ENCODE peak calls at places on chromosomes 12 and 14, in eight cellular contexts. One of them, this sample, is unnamed.

GRCh38 chr14:104717646-104718045 is 6.4 kb upstream of the ADSS1 start:
- DNase-seq in left cardiac atrium: no peak
- DNase-seq in C1 segment of cervical spinal cord: no peak
- DNase-seq in tibial artery: no peak
- DNase-seq in NCI-H2171 treated with DMSO at 0.1 percent for 48 hours: no peak
- DNase-seq in stimulated activated CD8-positive, alpha-beta memory T cell treated with anti-CD3 and anti-CD28 coated beads, Interleukin-7, amount 100 ng/mL, for 24 hours: no peak
- DNase-seq in EL: no peak
- DNase-seq in lung: no peak
- DNase-seq in this sample: no peak

GRCh38 chr12:67391656-67392055 is 122.5 kb downstream of the CAND1 start:
- DNase-seq in C1 segment of cervical spinal cord: no peak
- DNase-seq in lung: no peak
- DNase-seq in left cardiac atrium: no peak
- DNase-seq in tibial artery: no peak
- DNase-seq in EL: no peak
- DNase-seq in stimulated activated CD8-positive, alpha-beta memory T cell treated with anti-CD3 and anti-CD28 coated beads, Interleukin-7, amount 100 ng/mL, for 24 hours: no peak
- DNase-seq in NCI-H2171 treated with DMSO at 0.1 percent for 48 hours: no peak
- DNase-seq in this sample: no peak

GRCh38 chr12:69240625-69240984 is 1.2 kb downstream of the CPSF6 start:
- DNase-seq in lung: no peak
- DNase-seq in tibial artery: no peak
- DNase-seq in left cardiac atrium: no peak
- DNase-seq in NCI-H2171 treated with DMSO at 0.1 percent for 48 hours: peak
- DNase-seq in stimulated activated CD8-positive, alpha-beta memory T cell treated with anti-CD3 and anti-CD28 coated beads, Interleukin-7, amount 100 ng/mL, for 24 hours: no peak
- DNase-seq in EL: peak
- DNase-seq in C1 segment of cervical spinal cord: no peak
- DNase-seq in this sample: no peak

GRCh38 chr12:62320054-62320453 is 59.9 kb downstream of the USP15 start:
- DNase-seq in tibial artery: no peak
- DNase-seq in C1 segment of cervical spinal cord: no peak
- DNase-seq in left cardiac atrium: no peak
- DNase-seq in lung: no peak
- DNase-seq in EL: no peak
- DNase-seq in NCI-H2171 treated with DMSO at 0.1 percent for 48 hours: no peak
- DNase-seq in stimulated activated CD8-positive, alpha-beta memory T cell treated with anti-CD3 and anti-CD28 coated beads, Interleukin-7, amount 100 ng/mL, for 24 hours: no peak
- DNase-seq in this sample: no peak

GRCh38 chr12:105741786-105742566 is 396.8 kb downstream of the NUAK1 start:
- DNase-seq in NCI-H2171 treated with DMSO at 0.1 percent for 48 hours: peak
- DNase-seq in left cardiac atrium: peak
- DNase-seq in EL: peak
- DNase-seq in stimulated activated CD8-positive, alpha-beta memory T cell treated with anti-CD3 and anti-CD28 coated beads, Interleukin-7, amount 100 ng/mL, for 24 hours: no peak
- DNase-seq in tibial artery: peak
- DNase-seq in C1 segment of cervical spinal cord: no peak
- DNase-seq in lung: no peak
- DNase-seq in this sample: peak

GRCh38 chr14:101827286-101827685 is 65.8 kb downstream of the PPP2R5C start:
- DNase-seq in tibial artery: no peak
- DNase-seq in C1 segment of cervical spinal cord: no peak
- DNase-seq in NCI-H2171 treated with DMSO at 0.1 percent for 48 hours: peak
- DNase-seq in EL: peak
- DNase-seq in left cardiac atrium: no peak
- DNase-seq in lung: no peak
- DNase-seq in stimulated activated CD8-positive, alpha-beta memory T cell treated with anti-CD3 and anti-CD28 coated beads, Interleukin-7, amount 100 ng/mL, for 24 hours: no peak
- DNase-seq in this sample: no peak

GRCh38 chr12:57099766-57100165 is 10.9 kb downstream of the NAB2 start:
- DNase-seq in NCI-H2171 treated with DMSO at 0.1 percent for 48 hours: no peak
- DNase-seq in C1 segment of cervical spinal cord: no peak
- DNase-seq in tibial artery: no peak
- DNase-seq in stimulated activated CD8-positive, alpha-beta memory T cell treated with anti-CD3 and anti-CD28 coated beads, Interleukin-7, amount 100 ng/mL, for 24 hours: no peak
- DNase-seq in EL: no peak
- DNase-seq in lung: no peak
- DNase-seq in left cardiac atrium: no peak
- DNase-seq in this sample: no peak

GRCh38 chr14:94748667-94749347 is 21.1 kb downstream of the GSC start:
- DNase-seq in lung: no peak
- DNase-seq in left cardiac atrium: no peak
- DNase-seq in tibial artery: no peak
- DNase-seq in NCI-H2171 treated with DMSO at 0.1 percent for 48 hours: peak
- DNase-seq in stimulated activated CD8-positive, alpha-beta memory T cell treated with anti-CD3 and anti-CD28 coated beads, Interleukin-7, amount 100 ng/mL, for 24 hours: no peak
- DNase-seq in C1 segment of cervical spinal cord: no peak
- DNase-seq in EL: peak
- DNase-seq in this sample: no peak

GRCh38 chr12:131835616-131836171 is 7.5 kb downstream of the MMP17 start:
- DNase-seq in lung: no peak
- DNase-seq in C1 segment of cervical spinal cord: no peak
- DNase-seq in NCI-H2171 treated with DMSO at 0.1 percent for 48 hours: no peak
- DNase-seq in stimulated activated CD8-positive, alpha-beta memory T cell treated with anti-CD3 and anti-CD28 coated beads, Interleukin-7, amount 100 ng/mL, for 24 hours: no peak
- DNase-seq in tibial artery: no peak
- DNase-seq in EL: no peak
- DNase-seq in left cardiac atrium: no peak
- DNase-seq in this sample: no peak

This sample was measured in ascending aorta.